ENCODE peak calls at places on chromosomes 3 and 15, in four cellular contexts. O, B, G and S are unnamed samples.

GRCh38 chr15:91953432-91953831 is 99.9 kb downstream of the SLCO3A1 start:
- DNase-seq in O (no peak), B (no peak), G (no peak), S (no peak)

GRCh38 chr15:40274350-40275274 is 8.3 kb downstream of the ANKRD63 start:
- DNase-seq in O (peak), B (peak), G (peak), S (peak)

GRCh38 chr15:92069308-92070244 is 216.1 kb downstream of the SLCO3A1 start:
- DNase-seq in O (peak), B (peak), G (peak), S (peak)

GRCh38 chr3:192174283-192174682 is 553.1 kb downstream of the FGF12 start:
- DNase-seq in O (no peak), B (no peak), G (no peak), S (no peak)

GRCh38 chr3:69204315-69204957 is 82.0 kb upstream of the LMOD3 start:
- DNase-seq in O (peak), B (peak), G (no peak), S (peak)

GRCh38 chr15:49468440-49468839 is 45.4 kb downstream of the FGF7 start:
- DNase-seq in O (peak), B (no peak), G (no peak), S (no peak)

GRCh38 chr15:77874071-77874470 is 203.4 kb downstream of the TBC1D2B start:
- DNase-seq in O (no peak), B (no peak), G (no peak), S (no peak)

GRCh38 chr15:43808960-43809678 is 8.7 kb downstream of the HYPK start:
- DNase-seq in O (no peak), B (no peak), G (no peak), S (peak)

GRCh38 chr15:67997996-67998395 is 56.1 kb upstream of the PIAS1 start:
- DNase-seq in O (peak), B (no peak), G (no peak), S (no peak)

GRCh38 chr3:104244680-104245079 is 1122.0 kb upstream of the ALCAM start:
- DNase-seq in O (no peak), B (no peak), G (no peak), S (no peak)

GRCh38 chr3:156792945-156793344 is 33.2 kb upstream of the LEKR1 start:
- DNase-seq in O (peak), B (no peak), G (no peak), S (no peak)

GRCh38 chr3:101928890-101929289 is 79.6 kb downstream of the NFKBIZ start:
- DNase-seq in O (peak), B (no peak), G (no peak), S (no peak)

GRCh38 chr15:80462111-80462510 is 57.9 kb downstream of the ARNT2 start:
- DNase-seq in O (no peak), B (no peak), G (no peak), S (no peak)

GRCh38 chr3:36741285-36741684 is 23.1 kb downstream of the DCLK3 start:
- DNase-seq in O (peak), B (no peak), G (no peak), S (no peak)

GRCh38 chr3:140375002-140375401 is 302.9 kb upstream of the TRIM42 start:
- DNase-seq in O (no peak), B (no peak), G (no peak), S (no peak)

GRCh38 chr3:58350627-58351013 is 17.9 kb downstream of the PXK start:
- DNase-seq in O (peak), B (no peak), G (no peak), S (no peak)

GRCh38 chr15:67090297-67091072 is 25.1 kb downstream of the SMAD3 start:
- DNase-seq in O (peak), B (no peak), G (no peak), S (no peak)

GRCh38 chr3:176951586-176952292 is 245.5 kb downstream of the TBL1XR1 start:
- DNase-seq in O (peak), B (no peak), G (no peak), S (no peak)

GRCh38 chr3:141828487-141829284 is 47.8 kb upstream of the ATP1B3 start:
- DNase-seq in O (peak), B (no peak), G (no peak), S (no peak)

GRCh38 chr3:123026551-123027291 is 842 bp downstream of the SEMA5B start:
- DNase-seq in O (peak), B (no peak), G (peak), S (peak)